ENCODE peak calls at places on chromosomes 16 and 17, in ten cellular contexts. One of them, this sample, is unnamed.

GRCh38 chr17:35256629-35257028 is 13.8 kb downstream of the SLFN5 start:
- DNase-seq in MM.1S: no peak
- DNase-seq in fibroblast of lung: no peak
- DNase-seq in mucosa of descending colon: no peak
- DNase-seq in cardiac fibroblast: no peak
- DNase-seq in activated CD8-positive, alpha-beta T cell treated with anti-CD3 and anti-CD28 coated beads for 36 hours: no peak
- DNase-seq in fibroblast of mammary gland: no peak
- DNase-seq in Calu3: peak
- DNase-seq in cardiac muscle cell: no peak
- DNase-seq in progenitor cell of endocrine pancreas: no peak
- DNase-seq in this sample: no peak

GRCh38 chr16:7482028-7482427 is 149.4 kb downstream of the RBFOX1 start:
- DNase-seq in MM.1S: no peak
- DNase-seq in progenitor cell of endocrine pancreas: no peak
- DNase-seq in fibroblast of lung: no peak
- DNase-seq in activated CD8-positive, alpha-beta T cell treated with anti-CD3 and anti-CD28 coated beads for 36 hours: no peak
- DNase-seq in cardiac fibroblast: no peak
- DNase-seq in Calu3: no peak
- DNase-seq in mucosa of descending colon: no peak
- DNase-seq in fibroblast of mammary gland: no peak
- DNase-seq in cardiac muscle cell: no peak
- DNase-seq in this sample: no peak

GRCh38 chr16:12818331-12818730 is 14.6 kb upstream of the CPPED1 start:
- DNase-seq in fibroblast of lung: no peak
- DNase-seq in progenitor cell of endocrine pancreas: no peak
- DNase-seq in cardiac muscle cell: no peak
- DNase-seq in MM.1S: no peak
- DNase-seq in Calu3: no peak
- DNase-seq in cardiac fibroblast: no peak
- DNase-seq in mucosa of descending colon: no peak
- DNase-seq in fibroblast of mammary gland: no peak
- DNase-seq in activated CD8-positive, alpha-beta T cell treated with anti-CD3 and anti-CD28 coated beads for 36 hours: no peak
- DNase-seq in this sample: no peak

GRCh38 chr17:59620064-59620359 is 317 bp downstream of the CLTC start:
- DNase-seq in activated CD8-positive, alpha-beta T cell treated with anti-CD3 and anti-CD28 coated beads for 36 hours: no peak
- DNase-seq in cardiac fibroblast: no peak
- DNase-seq in mucosa of descending colon: no peak
- DNase-seq in fibroblast of mammary gland: no peak
- DNase-seq in fibroblast of lung: no peak
- DNase-seq in progenitor cell of endocrine pancreas: no peak
- DNase-seq in Calu3: no peak
- DNase-seq in cardiac muscle cell: no peak
- DNase-seq in MM.1S: no peak
- DNase-seq in this sample: no peak

GRCh38 chr17:4605826-4606225 is 21.5 kb downstream of the SMTNL2 start:
- DNase-seq in cardiac muscle cell: no peak
- DNase-seq in activated CD8-positive, alpha-beta T cell treated with anti-CD3 and anti-CD28 coated beads for 36 hours: no peak
- DNase-seq in cardiac fibroblast: peak
- DNase-seq in progenitor cell of endocrine pancreas: no peak
- DNase-seq in mucosa of descending colon: no peak
- DNase-seq in MM.1S: peak
- DNase-seq in fibroblast of mammary gland: peak
- DNase-seq in Calu3: no peak
- DNase-seq in fibroblast of lung: peak
- DNase-seq in this sample: peak

GRCh38 chr17:8222380-8222629 is 11.9 kb upstream of the AURKB start:
- DNase-seq in activated CD8-positive, alpha-beta T cell treated with anti-CD3 and anti-CD28 coated beads for 36 hours: no peak
- DNase-seq in fibroblast of lung: no peak
- DNase-seq in mucosa of descending colon: no peak
- DNase-seq in cardiac muscle cell: no peak
- DNase-seq in Calu3: no peak
- DNase-seq in MM.1S: no peak
- DNase-seq in cardiac fibroblast: no peak
- DNase-seq in fibroblast of mammary gland: no peak
- DNase-seq in progenitor cell of endocrine pancreas: no peak
- DNase-seq in this sample: no peak

GRCh38 chr16:64687796-64688195 is 434.1 kb downstream of the CDH11 start:
- DNase-seq in cardiac fibroblast: no peak
- DNase-seq in fibroblast of mammary gland: no peak
- DNase-seq in fibroblast of lung: no peak
- DNase-seq in mucosa of descending colon: no peak
- DNase-seq in progenitor cell of endocrine pancreas: no peak
- DNase-seq in cardiac muscle cell: no peak
- DNase-seq in Calu3: no peak
- DNase-seq in MM.1S: no peak
- DNase-seq in activated CD8-positive, alpha-beta T cell treated with anti-CD3 and anti-CD28 coated beads for 36 hours: no peak
- DNase-seq in this sample: no peak

GRCh38 chr16:79270011-79270410 is 330.5 kb downstream of the MAF start:
- DNase-seq in fibroblast of mammary gland: no peak
- DNase-seq in fibroblast of lung: no peak
- DNase-seq in Calu3: no peak
- DNase-seq in cardiac muscle cell: no peak
- DNase-seq in MM.1S: no peak
- DNase-seq in activated CD8-positive, alpha-beta T cell treated with anti-CD3 and anti-CD28 coated beads for 36 hours: no peak
- DNase-seq in mucosa of descending colon: no peak
- DNase-seq in progenitor cell of endocrine pancreas: no peak
- DNase-seq in cardiac fibroblast: no peak
- DNase-seq in this sample: no peak

GRCh38 chr17:4492762-4493561 is 5.7 kb upstream of the SPNS2 start:
- DNase-seq in cardiac fibroblast: peak
- DNase-seq in Calu3: peak
- DNase-seq in fibroblast of mammary gland: peak
- DNase-seq in progenitor cell of endocrine pancreas: peak
- DNase-seq in activated CD8-positive, alpha-beta T cell treated with anti-CD3 and anti-CD28 coated beads for 36 hours: peak
- DNase-seq in cardiac muscle cell: peak
- DNase-seq in MM.1S: peak
- DNase-seq in mucosa of descending colon: peak
- DNase-seq in fibroblast of lung: peak
- DNase-seq in this sample: no peak

GRCh38 chr17:60630352-60630751 is 30.4 kb downstream of the PPM1D start:
- DNase-seq in mucosa of descending colon: no peak
- DNase-seq in MM.1S: no peak
- DNase-seq in cardiac muscle cell: no peak
- DNase-seq in activated CD8-positive, alpha-beta T cell treated with anti-CD3 and anti-CD28 coated beads for 36 hours: no peak
- DNase-seq in progenitor cell of endocrine pancreas: no peak
- DNase-seq in Calu3: no peak
- DNase-seq in fibroblast of lung: no peak
- DNase-seq in cardiac fibroblast: peak
- DNase-seq in fibroblast of mammary gland: peak
- DNase-seq in this sample: no peak

GRCh38 chr17:81540676-81541027 is 11.5 kb downstream of the FAAP100 start:
- DNase-seq in fibroblast of lung: no peak
- DNase-seq in fibroblast of mammary gland: no peak
- DNase-seq in cardiac muscle cell: no peak
- DNase-seq in MM.1S: no peak
- DNase-seq in cardiac fibroblast: no peak
- DNase-seq in activated CD8-positive, alpha-beta T cell treated with anti-CD3 and anti-CD28 coated beads for 36 hours: no peak
- DNase-seq in mucosa of descending colon: no peak
- DNase-seq in Calu3: no peak
- DNase-seq in progenitor cell of endocrine pancreas: no peak
- DNase-seq in this sample: no peak

GRCh38 chr16:26330654-26331053 is 638.9 kb downstream of the HS3ST4 start:
- DNase-seq in progenitor cell of endocrine pancreas: no peak
- DNase-seq in fibroblast of mammary gland: no peak
- DNase-seq in MM.1S: no peak
- DNase-seq in cardiac muscle cell: no peak
- DNase-seq in Calu3: no peak
- DNase-seq in cardiac fibroblast: no peak
- DNase-seq in fibroblast of lung: no peak
- DNase-seq in activated CD8-positive, alpha-beta T cell treated with anti-CD3 and anti-CD28 coated beads for 36 hours: no peak
- DNase-seq in mucosa of descending colon: no peak
- DNase-seq in this sample: no peak

GRCh38 chr17:49585422-49586027 is 9.9 kb downstream of the NXPH3 start:
- DNase-seq in fibroblast of mammary gland: no peak
- DNase-seq in cardiac muscle cell: no peak
- DNase-seq in cardiac fibroblast: peak
- DNase-seq in MM.1S: no peak
- DNase-seq in Calu3: peak
- DNase-seq in activated CD8-positive, alpha-beta T cell treated with anti-CD3 and anti-CD28 coated beads for 36 hours: no peak
- DNase-seq in mucosa of descending colon: no peak
- DNase-seq in fibroblast of lung: no peak
- DNase-seq in progenitor cell of endocrine pancreas: no peak
- DNase-seq in this sample: no peak

GRCh38 chr17:55996826-55997225 is 156.4 kb upstream of the ANKFN1 start:
- DNase-seq in cardiac muscle cell: no peak
- DNase-seq in cardiac fibroblast: no peak
- DNase-seq in Calu3: no peak
- DNase-seq in progenitor cell of endocrine pancreas: no peak
- DNase-seq in fibroblast of mammary gland: peak
- DNase-seq in MM.1S: no peak
- DNase-seq in activated CD8-positive, alpha-beta T cell treated with anti-CD3 and anti-CD28 coated beads for 36 hours: no peak
- DNase-seq in mucosa of descending colon: no peak
- DNase-seq in fibroblast of lung: peak
- DNase-seq in this sample: no peak
- TF ChIP-seq CTCF in cardiac muscle cell: no peak
- TF ChIP-seq CTCF in cardiac fibroblast: no peak
- TF ChIP-seq CTCF in Calu3: no peak
- TF ChIP-seq CTCF in progenitor cell of endocrine pancreas: peak
- TF ChIP-seq CTCF in fibroblast of mammary gland: peak
- TF ChIP-seq CTCF in MM.1S: no peak
- TF ChIP-seq CTCF in activated CD8-positive, alpha-beta T cell treated with anti-CD3 and anti-CD28 coated beads for 36 hours: no peak
- TF ChIP-seq CTCF in mucosa of descending colon: no peak
- TF ChIP-seq CTCF in fibroblast of lung: no peak
- TF ChIP-seq CTCF in this sample: no peak

GRCh38 chr17:67272312-67273050 is 27.5 kb upstream of the HELZ start:
- DNase-seq in mucosa of descending colon: no peak
- DNase-seq in fibroblast of mammary gland: no peak
- DNase-seq in progenitor cell of endocrine pancreas: no peak
- DNase-seq in activated CD8-positive, alpha-beta T cell treated with anti-CD3 and anti-CD28 coated beads for 36 hours: peak
- DNase-seq in cardiac fibroblast: no peak
- DNase-seq in MM.1S: no peak
- DNase-seq in fibroblast of lung: no peak
- DNase-seq in cardiac muscle cell: peak
- DNase-seq in Calu3: no peak
- DNase-seq in this sample: no peak
- TF ChIP-seq CTCF in mucosa of descending colon: no peak
- TF ChIP-seq CTCF in fibroblast of mammary gland: peak
- TF ChIP-seq CTCF in progenitor cell of endocrine pancreas: peak
- TF ChIP-seq CTCF in activated CD8-positive, alpha-beta T cell treated with anti-CD3 and anti-CD28 coated beads for 36 hours: no peak
- TF ChIP-seq CTCF in cardiac fibroblast: peak
- TF ChIP-seq CTCF in MM.1S: no peak
- TF ChIP-seq CTCF in fibroblast of lung: peak
- TF ChIP-seq CTCF in cardiac muscle cell: peak
- TF ChIP-seq CTCF in Calu3: no peak
- TF ChIP-seq CTCF in this sample: peak

DNA sequence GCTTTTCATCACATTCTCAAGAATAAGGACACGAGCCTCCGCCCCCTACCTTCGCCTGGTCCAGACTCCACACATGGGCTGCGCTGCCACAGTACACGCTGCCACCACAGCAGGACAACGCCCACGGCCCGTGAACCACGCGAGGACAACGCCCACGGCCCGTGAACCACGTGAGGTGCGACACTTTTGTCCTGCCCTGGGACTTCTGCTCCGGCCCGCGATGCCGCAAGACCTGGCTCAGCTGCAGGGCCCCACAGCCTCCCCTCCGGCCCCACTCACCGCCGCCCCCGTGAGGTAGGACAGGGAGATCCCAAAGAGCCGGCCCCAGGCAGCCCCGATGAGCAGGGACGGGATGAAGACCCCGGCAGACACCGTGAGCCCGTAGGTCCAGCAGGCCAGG is 5.9 kb upstream of the CCDC154 start:
- DNase-seq in fibroblast of mammary gland: no peak
- DNase-seq in activated CD8-positive, alpha-beta T cell treated with anti-CD3 and anti-CD28 coated beads for 36 hours: no peak
- DNase-seq in Calu3: no peak
- DNase-seq in cardiac muscle cell: no peak
- DNase-seq in cardiac fibroblast: no peak
- DNase-seq in mucosa of descending colon: no peak
- DNase-seq in fibroblast of lung: no peak
- DNase-seq in MM.1S: no peak
- DNase-seq in progenitor cell of endocrine pancreas: no peak
- DNase-seq in this sample: no peak
- TF ChIP-seq CTCF in fibroblast of mammary gland: no peak
- TF ChIP-seq CTCF in activated CD8-positive, alpha-beta T cell treated with anti-CD3 and anti-CD28 coated beads for 36 hours: no peak
- TF ChIP-seq CTCF in Calu3: no peak
- TF ChIP-seq CTCF in cardiac muscle cell: no peak
- TF ChIP-seq CTCF in cardiac fibroblast: no peak
- TF ChIP-seq CTCF in mucosa of descending colon: no peak
- TF ChIP-seq CTCF in fibroblast of lung: no peak
- TF ChIP-seq CTCF in MM.1S: no peak
- TF ChIP-seq CTCF in progenitor cell of endocrine pancreas: no peak
- TF ChIP-seq CTCF in this sample: no peak

GRCh38 chr16:67919618-67920210 is 11.9 kb downstream of the CTRL start:
- DNase-seq in cardiac muscle cell: no peak
- DNase-seq in cardiac fibroblast: no peak
- DNase-seq in progenitor cell of endocrine pancreas: no peak
- DNase-seq in Calu3: no peak
- DNase-seq in activated CD8-positive, alpha-beta T cell treated with anti-CD3 and anti-CD28 coated beads for 36 hours: no peak
- DNase-seq in fibroblast of mammary gland: no peak
- DNase-seq in MM.1S: no peak
- DNase-seq in mucosa of descending colon: no peak
- DNase-seq in fibroblast of lung: no peak
- DNase-seq in this sample: no peak
- TF ChIP-seq CTCF in cardiac muscle cell: no peak
- TF ChIP-seq CTCF in cardiac fibroblast: no peak
- TF ChIP-seq CTCF in progenitor cell of endocrine pancreas: no peak
- TF ChIP-seq CTCF in Calu3: no peak
- TF ChIP-seq CTCF in activated CD8-positive, alpha-beta T cell treated with anti-CD3 and anti-CD28 coated beads for 36 hours: no peak
- TF ChIP-seq CTCF in fibroblast of mammary gland: no peak
- TF ChIP-seq CTCF in MM.1S: no peak
- TF ChIP-seq CTCF in mucosa of descending colon: no peak
- TF ChIP-seq CTCF in fibroblast of lung: no peak
- TF ChIP-seq CTCF in this sample: no peak

GRCh38 chr16:57938936-57939871 is 31.7 kb downstream of the CNGB1 start:
- DNase-seq in mucosa of descending colon: peak
- DNase-seq in fibroblast of mammary gland: peak
- DNase-seq in activated CD8-positive, alpha-beta T cell treated with anti-CD3 and anti-CD28 coated beads for 36 hours: no peak
- DNase-seq in MM.1S: no peak
- DNase-seq in cardiac muscle cell: no peak
- DNase-seq in fibroblast of lung: peak
- DNase-seq in Calu3: peak
- DNase-seq in cardiac fibroblast: peak
- DNase-seq in progenitor cell of endocrine pancreas: no peak
- DNase-seq in this sample: no peak
- TF ChIP-seq CTCF in mucosa of descending colon: no peak
- TF ChIP-seq CTCF in fibroblast of mammary gland: no peak
- TF ChIP-seq CTCF in activated CD8-positive, alpha-beta T cell treated with anti-CD3 and anti-CD28 coated beads for 36 hours: no peak
- TF ChIP-seq CTCF in MM.1S: peak
- TF ChIP-seq CTCF in cardiac muscle cell: peak
- TF ChIP-seq CTCF in fibroblast of lung: peak
- TF ChIP-seq CTCF in Calu3: no peak
- TF ChIP-seq CTCF in cardiac fibroblast: peak
- TF ChIP-seq CTCF in progenitor cell of endocrine pancreas: peak
- TF ChIP-seq CTCF in this sample: no peak

This sample was measured in osteocyte.